ENCODE peak calls at places on chromosomes 7 and 10, in seven cellular contexts. V, B, X, H, R, C and P are unnamed samples.

GRCh38 chr10:19683326-19683725 is 132.9 kb upstream of the PLXDC2 start:
- DNase-seq in C (no peak), H (no peak), R (no peak), V (no peak), B (no peak), X (no peak), P (no peak)

GRCh38 chr10:43700306-43700705 is 51.6 kb upstream of the ZNF32 start:
- DNase-seq in X (no peak), B (no peak), C (no peak), R (no peak), V (no peak), H (no peak), P (no peak)

GRCh38 chr10:49539320-49539885 is 482 bp upstream of the ERCC6 start:
- DNase-seq in V (peak; percentile 18), X (peak; percentile 75), H (peak; percentile 62), R (peak; percentile 36), B (no peak), C (no peak), P (no peak)

GRCh38 chr7:51139796-51140195 is 176.8 kb downstream of the COBL start:
- DNase-seq in C (no peak), X (no peak), B (no peak), R (peak; percentile 54), H (no peak), V (no peak), P (no peak)

GRCh38 chr7:33982425-33982786 is 77.1 kb downstream of the BMPER start:
- DNase-seq in X (no peak), V (peak; percentile 33), C (no peak), B (no peak), H (no peak), R (no peak), P (no peak)

GRCh38 chr10:62993121-62993520 is 140.0 kb upstream of the NRBF2 start:
- DNase-seq in V (no peak), C (no peak), B (no peak), X (no peak), R (no peak), H (no peak), P (no peak)

GRCh38 chr10:33327750-33328149 is 6.7 kb downstream of the NRP1 start:
- DNase-seq in V (no peak), X (no peak), R (no peak), C (no peak), H (no peak), B (no peak), P (no peak)

GRCh38 chr10:48517911-48518321 is 87.0 kb downstream of the ARHGAP22 start:
- DNase-seq in H (no peak), V (no peak), X (no peak), B (peak; percentile 62), C (peak; percentile 30), R (no peak), P (no peak)

GRCh38 chr7:129607471-129608120 is 3.9 kb upstream of the NRF1 start:
- DNase-seq in B (no peak), V (no peak), X (no peak), R (peak; percentile 21), H (peak; percentile 86), C (no peak), P (no peak)

GRCh38 chr7:71824356-71824755 is 587.8 kb downstream of the CALN1 start:
- DNase-seq in R (peak; percentile 23), X (no peak), C (no peak), H (no peak), B (no peak), V (no peak), P (no peak)

GRCh38 chr7:26417911-26418413 is 126.3 kb downstream of the SNX10 start:
- DNase-seq in C (no peak), B (no peak), X (no peak), V (no peak), R (no peak), H (peak; percentile 59), P (no peak)

GRCh38 chr10:13608246-13608853 is 21.6 kb downstream of the PRPF18 start:
- DNase-seq in V (no peak), B (no peak), H (no peak), R (no peak), C (no peak), X (no peak), P (no peak)

GRCh38 chr10:11404931-11405330 is 206.5 kb downstream of the USP6NL start:
- DNase-seq in X (no peak), R (no peak), B (peak; percentile 26), H (no peak), C (no peak), V (no peak), P (no peak)

GRCh38 chr10:62626817-62627216 is 177.7 kb upstream of the ADO start:
- DNase-seq in C (no peak), X (no peak), B (no peak), V (no peak), R (no peak), H (no peak), P (no peak)

GRCh38 chr7:22628112-22628511 is 98.9 kb upstream of the IL6 start:
- DNase-seq in X (no peak), B (no peak), R (no peak), H (no peak), C (no peak), V (no peak), P (no peak)

GRCh38 chr7:13821152-13821787 is 168.2 kb downstream of the ETV1 start:
- DNase-seq in V (no peak), H (no peak), B (no peak), R (no peak), C (no peak), X (no peak), P (no peak)

GRCh38 chr7:83267141-83267631 is 104.5 kb upstream of the PCLO start:
- DNase-seq in X (no peak), V (no peak), H (no peak), C (no peak), R (no peak), B (no peak), P (no peak)

GRCh38 chr7:24702674-24703235 is 54.5 kb downstream of the GSDME start:
- DNase-seq in C (no peak), B (no peak), H (no peak), V (no peak), R (no peak), X (no peak), P (no peak)

DNA sequence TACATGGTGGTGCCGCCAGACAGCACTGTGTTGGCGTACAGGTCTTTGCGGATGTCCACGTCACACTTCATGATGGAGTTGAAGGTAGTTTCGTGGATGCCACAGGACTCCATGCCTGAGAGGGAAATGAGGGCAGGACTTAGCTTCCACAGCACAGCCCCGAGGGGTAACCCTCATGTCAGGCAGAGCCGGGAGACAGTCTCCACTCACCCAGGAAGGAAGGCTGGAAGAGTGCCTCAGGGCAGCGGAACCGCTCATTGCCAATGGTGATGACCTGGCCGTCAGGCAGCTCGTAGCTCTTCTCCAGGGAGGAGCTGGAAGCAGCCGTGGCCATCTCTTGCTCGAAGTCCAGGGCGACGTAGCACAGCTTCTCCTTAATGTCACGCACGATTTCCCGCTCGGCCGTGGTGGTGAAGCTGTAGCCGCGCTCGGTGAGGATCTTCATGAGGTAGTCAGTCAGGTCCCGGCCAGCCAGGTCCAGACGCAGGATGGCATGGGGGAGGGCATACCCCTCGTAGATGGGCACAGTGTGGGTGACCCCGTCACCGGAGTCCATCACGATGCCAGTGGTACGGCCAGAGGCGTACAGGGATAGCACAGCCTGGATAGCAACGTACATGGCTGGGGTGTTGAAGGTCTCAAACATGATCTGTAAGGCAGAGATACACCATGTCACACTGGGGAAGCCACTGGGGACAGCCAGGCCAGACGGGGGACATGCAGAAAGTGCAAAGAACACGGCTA is 104.6 kb upstream of the TNRC18 start:
- DNase-seq in V (no peak), X (peak; percentile 68), R (peak; percentile 42), B (no peak), H (no peak), C (peak; percentile 60), P (no peak)
- TF ChIP-seq POLR2A in V (no peak), X (no peak), R (peak; percentile 12), B (no peak), H (peak; percentile 87), C (no peak), P (no peak)

GRCh38 chr7:150458235-150458634 is 7.8 kb downstream of the GIMAP8 start:
- DNase-seq in B (no peak), H (no peak), V (no peak), R (no peak), C (no peak), X (no peak), P (no peak)
- H3K9me3 ChIP-seq in B (peaks cover 16% of the 10 kb centered on the region), H (no peaks in the 10 kb centered on the region), V (no peaks in the 10 kb centered on the region), R (no peaks in the 10 kb centered on the region), C (no peaks in the 10 kb centered on the region), X (peaks cover 43% of the 10 kb centered on the region), P (no peaks in the 10 kb centered on the region)

DNA sequence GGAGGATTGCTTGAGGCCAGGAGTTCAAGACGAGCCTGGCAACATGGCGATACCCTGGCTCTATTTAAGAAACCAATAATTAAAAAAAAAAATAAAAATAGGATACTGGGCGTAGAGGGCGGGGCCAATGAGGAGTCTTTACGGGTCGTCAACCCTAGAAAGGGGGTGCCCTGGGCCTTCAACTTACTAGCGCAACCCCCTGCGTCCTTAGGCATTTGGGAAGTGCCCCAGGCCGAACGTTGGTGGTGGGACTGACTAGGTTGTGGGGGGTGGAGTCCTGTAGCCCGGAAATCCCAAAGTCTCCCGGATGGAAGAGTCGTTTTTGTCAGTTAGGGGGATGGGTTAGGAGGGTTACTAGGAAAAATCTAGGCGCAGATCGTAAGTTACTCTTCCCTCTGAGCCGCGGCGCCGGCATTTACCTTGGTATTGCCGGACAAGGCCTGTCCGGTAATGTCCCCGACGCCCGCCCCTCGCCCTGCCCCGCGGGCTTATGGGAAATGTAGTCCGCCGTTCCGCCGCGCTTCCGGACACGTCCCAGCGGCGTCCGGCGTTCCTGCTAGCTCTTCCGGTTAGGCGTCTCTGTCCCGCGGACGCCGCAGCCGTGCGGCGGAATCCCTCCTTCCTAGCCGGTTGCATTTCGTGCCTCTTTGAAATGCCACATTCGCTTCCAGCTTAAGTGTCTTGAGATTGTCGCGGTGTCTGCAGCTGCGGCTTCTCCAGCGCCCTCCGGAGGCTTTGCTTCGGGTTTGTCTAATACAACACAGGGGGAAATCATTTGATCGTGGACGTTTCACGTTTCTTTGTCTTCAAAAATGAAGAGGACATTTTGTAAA is 1.3 kb upstream of the ACBD5 start:
- DNase-seq in H (peak; percentile 83), C (peak; percentile 94), X (peak; percentile 96), B (peak; percentile 94), V (peak; percentile 87), R (peak; percentile 91), P (peak; percentile 59)
- TF ChIP-seq POLR2A in H (peak; percentile 87), C (peak; percentile 94), X (peak; percentile 75), B (peak; percentile 57), V (peak; percentile 74), R (peak; percentile 85), P (no peak)

DNA sequence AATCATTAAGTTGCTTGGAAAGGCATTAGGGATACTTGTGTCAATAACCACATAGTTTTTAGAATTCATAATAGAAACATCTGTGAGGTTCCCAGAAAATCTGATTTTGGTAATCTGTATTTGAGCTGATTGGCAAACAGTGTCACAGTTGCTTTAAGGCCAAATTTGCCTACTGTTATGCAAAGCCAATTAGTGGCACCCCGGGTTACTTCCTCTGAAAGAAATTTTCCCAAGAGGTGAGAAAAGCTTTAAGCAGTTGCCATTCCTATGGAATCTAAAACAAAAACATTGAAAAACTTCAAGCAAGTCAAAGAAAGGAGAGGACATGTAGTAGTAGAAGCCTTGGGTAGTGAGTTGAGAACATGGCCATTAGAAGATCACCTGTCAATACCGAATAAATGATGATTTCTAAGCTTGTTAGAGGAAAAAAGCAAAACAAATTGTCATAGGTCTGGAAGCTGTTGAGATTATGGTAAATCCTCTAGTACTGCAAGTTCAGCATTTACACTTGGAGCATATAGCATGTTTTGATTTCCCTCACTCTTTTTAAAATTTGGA is 176.8 kb downstream of the TWIST1 start:
- DNase-seq in H (no peak), C (no peak), R (no peak), X (no peak), B (no peak), V (no peak), P (no peak)
- H3K9me3 ChIP-seq in H (no peaks in the 10 kb centered on the region), C (no peaks in the 10 kb centered on the region), R (no peaks in the 10 kb centered on the region), X (no peaks in the 10 kb centered on the region), B (no peaks in the 10 kb centered on the region), V (no peaks in the 10 kb centered on the region), P (no peaks in the 10 kb centered on the region)